ENCODE peak calls at places on chromosomes 3 and 15, in six cellular contexts. U is stomach, K is GM23338, D is endothelial cell of umbilical vein, C is HepG2, L is transverse colon. M is an unnamed sample.
A peak's percentile ranks its signal among the peaks of the same experiment; 100 is the strongest.

GRCh38 chr3:134832585-134832984 is 37.5 kb downstream of the EPHB1 start:
- DNase-seq in U (no peak), L (no peak), D (no peak), C (no peak), K (no peak), M (no peak)

GRCh38 chr3:188268336-188268735 is 114.4 kb downstream of the LPP start:
- DNase-seq in C (no peak), L (no peak), U (no peak), K (no peak), D (no peak), M (no peak)

GRCh38 chr15:96335429-96335807 is 4.9 kb downstream of the NR2F2 start:
- DNase-seq in D (peak; percentile 40), K (peak; percentile 75), U (no peak), L (peak; percentile 7), C (peak; percentile 14), M (no peak)

GRCh38 chr3:69051796-69052566 is at the start of gene TMF1:
- DNase-seq in C (peak; percentile 98), U (peak; percentile 99), D (peak; percentile 99), K (peak; percentile 100), L (peak; percentile 98), M (peak; percentile 100)

GRCh38 chr15:77983708-77984445 is 93.6 kb downstream of the TBC1D2B start:
- DNase-seq in U (no peak), C (no peak), L (no peak), K (peak; percentile 34), D (no peak), M (no peak)

GRCh38 chr3:190504354-190505125 is 9.3 kb upstream of the IL1RAP start:
- DNase-seq in K (peak; percentile 39), C (peak; percentile 27), L (no peak), D (peak; percentile 52), U (no peak), M (no peak)

GRCh38 chr3:9793161-9793781 is 389 bp downstream of the ARPC4 start:
- DNase-seq in K (peak; percentile 62), L (peak; percentile 57), D (peak; percentile 56), U (no peak), C (peak; percentile 28), M (no peak)

GRCh38 chr3:37693791-37694194 is 167.9 kb upstream of the CTDSPL start:
- DNase-seq in K (peak; percentile 72), D (no peak), U (no peak), C (no peak), L (no peak), M (no peak)

GRCh38 chr3:99945328-99945995 is 127.8 kb downstream of the CMSS1 start:
- DNase-seq in U (peak; percentile 42), L (no peak), C (no peak), K (no peak), D (peak; percentile 33), M (no peak)

GRCh38 chr3:100358413-100358812 is 23.9 kb downstream of the NIT2 start:
- DNase-seq in K (no peak), U (no peak), L (no peak), C (peak; percentile 58), D (no peak), M (no peak)

GRCh38 chr3:52721002-52721741 is 15.3 kb downstream of the SPCS1 start:
- DNase-seq in C (no peak), D (no peak), K (no peak), U (no peak), L (no peak), M (no peak)

GRCh38 chr3:64666171-64666581 is 21.6 kb downstream of the ADAMTS9 start:
- DNase-seq in D (peak; percentile 83), C (no peak), U (no peak), L (no peak), K (no peak), M (peak; percentile 72)

GRCh38 chr3:67648701-67649100 is 5.7 kb downstream of the SUCLG2 start:
- DNase-seq in C (no peak), U (peak; percentile 36), L (no peak), D (no peak), K (no peak), M (peak; percentile 50)
- H3K4me1 ChIP-seq in C (peaks cover 79% of the 10 kb centered on the region), U (peaks cover 43% of the 10 kb centered on the region), L (peaks cover 77% of the 10 kb centered on the region), D (peaks cover 18% of the 10 kb centered on the region), K (peaks cover 9% of the 10 kb centered on the region), M (peaks cover 49% of the 10 kb centered on the region)

GRCh38 chr3:22862111-22862510 is 341.0 kb upstream of the UBE2E2 start:
- DNase-seq in D (no peak), L (no peak), K (peak; percentile 65), U (no peak), C (no peak), M (no peak)
- TF ChIP-seq CTCF in D (no peak), L (no peak), K (peak; percentile 47), U (no peak), C (no peak), M (no peak)

DNA sequence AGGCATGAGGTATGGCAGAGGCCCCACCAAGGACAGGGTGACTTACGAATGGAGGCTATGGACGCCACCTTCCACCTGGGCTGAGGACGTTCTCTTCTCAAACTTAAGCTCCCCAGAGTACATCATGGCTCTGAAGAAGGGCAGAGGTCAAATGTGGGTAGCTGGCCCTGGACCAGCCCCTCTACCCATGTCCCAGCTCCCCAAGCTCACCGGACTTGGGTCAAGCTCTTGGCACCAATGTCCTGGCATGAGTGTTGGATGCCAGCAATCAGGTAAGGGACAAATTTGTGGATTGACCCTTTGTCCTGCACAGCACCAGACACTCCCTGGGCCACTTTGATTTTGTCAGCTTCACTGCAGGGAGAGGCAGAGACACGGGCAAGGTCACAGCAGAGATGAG is 2.5 kb downstream of the NDUFAF3 start:
- DNase-seq in K (no peak), L (no peak), C (no peak), D (no peak), U (no peak), M (no peak)
- TF ChIP-seq POLR2AphosphoS5 in K (no peak), L (no peak), C (no peak), D (no peak), U (no peak), M (no peak)

DNA sequence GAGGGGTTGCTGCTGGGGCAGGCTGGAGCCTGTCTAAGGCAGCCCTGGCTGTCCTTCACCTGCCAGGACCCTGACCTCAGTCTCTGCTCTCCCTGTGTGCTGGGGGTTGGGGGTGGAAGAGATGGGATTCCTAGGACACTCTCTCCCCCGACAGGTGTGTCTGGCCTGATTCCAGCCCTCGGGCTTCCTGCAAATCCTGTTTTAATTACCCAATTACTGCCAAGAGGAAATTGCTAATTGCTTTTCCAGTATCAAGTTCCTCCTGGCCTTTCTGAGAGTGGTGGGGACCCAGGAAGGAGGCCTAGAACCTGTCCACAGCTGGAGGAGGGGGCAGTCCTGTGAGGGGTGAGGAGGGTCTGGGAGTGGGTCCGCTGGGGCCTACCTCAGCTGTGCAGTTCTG is 15.8 kb downstream of the PLXNA1 start:
- DNase-seq in K (no peak), D (no peak), C (no peak), U (no peak), L (peak; percentile 44), M (no peak)
- H3K4me1 ChIP-seq in K (peaks cover 10% of the 10 kb centered on the region), D (peaks cover 11% of the 10 kb centered on the region), C (no peaks in the 10 kb centered on the region), U (peaks cover 27% of the 10 kb centered on the region), L (peaks cover 12% of the 10 kb centered on the region), M (peaks cover 94% of the 10 kb centered on the region)

DNA sequence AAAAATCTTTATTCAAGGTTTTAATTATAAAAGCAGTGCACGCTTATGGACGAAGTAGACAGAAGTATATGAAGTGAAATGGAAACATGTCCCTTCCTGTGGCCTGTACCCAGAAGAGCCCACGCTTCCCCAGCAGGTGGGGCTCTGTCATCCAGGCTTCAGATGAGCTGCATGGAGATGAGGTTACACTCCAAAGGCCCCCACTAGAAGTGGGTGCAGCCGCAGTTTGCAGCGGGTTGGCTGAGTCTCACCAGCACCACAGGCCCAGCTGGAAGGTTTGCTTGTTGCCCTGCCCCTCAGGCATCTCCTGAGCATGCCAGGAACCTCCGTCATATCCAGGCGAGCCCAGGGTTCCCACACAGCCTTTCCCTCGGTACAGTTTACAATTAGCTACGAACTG is 33.1 kb downstream of the PRR20G start:
- DNase-seq in D (no peak), L (no peak), U (no peak), C (peak; percentile 16), K (peak; percentile 2), M (peak; percentile 85)
- TF ChIP-seq CTCF in D (no peak), L (peak; percentile 14), U (peak; percentile 23), C (peak; percentile 72), K (peak; percentile 23), M (no peak)

GRCh38 chr15:64911317-64912186 is at the start of gene ANKDD1A:
- DNase-seq in K (peak; percentile 91), U (peak; percentile 69), L (peak; percentile 73), C (no peak), D (peak; percentile 56), M (no peak)
- TF ChIP-seq POLR2AphosphoS5 in K (peak; percentile 79), U (no peak), L (no peak), C (no peak), D (peak; percentile 19), M (peak; percentile 30)

M was measured in esophagus muscularis mucosa.